ENCODE peak calls at places on chromosome 14, in six cellular contexts. V, H, J, D, S and F are unnamed samples.

GRCh38 chr14:43900173-43900655 is 606.9 kb downstream of the FSCB start:
- DNase-seq in V (no peak), H (no peak), J (no peak), D (no peak), S (no peak), F (no peak)

GRCh38 chr14:72741836-72742681 is 151.8 kb downstream of the DPF3 start:
- DNase-seq in V (no peak), H (no peak), J (no peak), D (no peak), S (no peak), F (no peak)

GRCh38 chr14:50036637-50037036 is 79.7 kb downstream of the VCPKMT start:
- DNase-seq in V (no peak), H (no peak), J (no peak), D (no peak), S (no peak), F (no peak)

GRCh38 chr14:31051023-31051422 is 24.8 kb upstream of the STRN3 start:
- DNase-seq in V (no peak), H (no peak), J (no peak), D (no peak), S (no peak), F (no peak)

GRCh38 chr14:71711131-71711530 is 221.1 kb upstream of the RGS6 start:
- DNase-seq in V (no peak), H (no peak), J (no peak), D (no peak), S (no peak), F (no peak)

GRCh38 chr14:101475468-101476257 is 85.6 kb upstream of the DIO3 start:
- DNase-seq in V (peak; percentile 72), H (peak; percentile 73), J (peak; percentile 54), D (peak; percentile 81), S (no peak), F (peak; percentile 59)

GRCh38 chr14:61811882-61812346 is 49.7 kb downstream of the SNAPC1 start:
- DNase-seq in V (no peak), H (no peak), J (no peak), D (no peak), S (no peak), F (no peak)

GRCh38 chr14:90453401-90453951 is 56.6 kb downstream of the CALM1 start:
- DNase-seq in V (no peak), H (no peak), J (no peak), D (no peak), S (no peak), F (no peak)

GRCh38 chr14:93832665-93833064 is 44.4 kb upstream of the PRIMA1 start:
- DNase-seq in V (peak; percentile 77), H (no peak), J (no peak), D (no peak), S (no peak), F (no peak)

GRCh38 chr14:89425931-89426330 is 8.9 kb upstream of the FOXN3 start:
- DNase-seq in V (peak; percentile 61), H (peak; percentile 99), J (peak; percentile 97), D (peak; percentile 99), S (peak; percentile 96), F (no peak)

GRCh38 chr14:102195446-102195845 is 55.7 kb downstream of the WDR20 start:
- DNase-seq in V (no peak), H (no peak), J (no peak), D (peak; percentile 22), S (no peak), F (no peak)

GRCh38 chr14:101823511-101824120 is 62.1 kb downstream of the PPP2R5C start:
- DNase-seq in V (peak; percentile 94), H (no peak), J (no peak), D (no peak), S (no peak), F (no peak)

GRCh38 chr14:51574009-51574408 is 77.7 kb upstream of the FRMD6 start:
- DNase-seq in V (no peak), H (no peak), J (no peak), D (no peak), S (no peak), F (no peak)

GRCh38 chr14:61388976-61389576 is 67.7 kb downstream of the PRKCH start:
- DNase-seq in V (no peak), H (peak; percentile 1), J (no peak), D (no peak), S (no peak), F (peak; percentile 15)

GRCh38 chr14:81245771-81246170 is 25.0 kb upstream of the GTF2A1 start:
- DNase-seq in V (no peak), H (peak; percentile 80), J (no peak), D (no peak), S (no peak), F (no peak)

GRCh38 chr14:63388766-63389431 is 70.2 kb upstream of the GPHB5 start:
- DNase-seq in V (peak; percentile 78), H (peak; percentile 61), J (peak; percentile 44), D (peak; percentile 58), S (peak; percentile 12), F (peak; percentile 68)

GRCh38 chr14:70886421-70887206 is 20.6 kb upstream of the PCNX1 start:
- DNase-seq in V (no peak), H (no peak), J (no peak), D (no peak), S (no peak), F (no peak)

GRCh38 chr14:29240046-29240445 is 473.5 kb downstream of the FOXG1 start:
- DNase-seq in V (no peak), H (peak; percentile 82), J (peak; percentile 84), D (peak; percentile 89), S (no peak), F (no peak)

GRCh38 chr14:50675597-50675996 is 7.5 kb upstream of the SAV1 start:
- DNase-seq in V (no peak), H (peak; percentile 54), J (no peak), D (peak; percentile 29), S (no peak), F (no peak)

GRCh38 chr14:22814945-22815713 is at the start of gene SLC7A7:
- DNase-seq in V (no peak), H (peak; percentile 23), J (no peak), D (no peak), S (no peak), F (no peak)

GRCh38 chr14:96385385-96385784 is 6.5 kb upstream of the AK7 start:
- DNase-seq in V (no peak), H (no peak), J (no peak), D (no peak), S (no peak), F (no peak)

GRCh38 chr14:70735043-70735442 is 74.3 kb downstream of the MAP3K9 start:
- DNase-seq in V (no peak), H (no peak), J (no peak), D (no peak), S (no peak), F (no peak)

GRCh38 chr14:95460647-95461478 is 55.6 kb downstream of the SYNE3 start:
- DNase-seq in V (peak; percentile 88), H (peak; percentile 84), J (peak; percentile 63), D (peak; percentile 79), S (peak; percentile 89), F (peak; percentile 40)

GRCh38 chr14:60643443-60644402 is 5.6 kb downstream of the SIX1 start:
- DNase-seq in V (no peak), H (peak; percentile 68), J (no peak), D (peak; percentile 24), S (no peak), F (no peak)

GRCh38 chr14:56195727-56196126 is 77.5 kb downstream of the PELI2 start:
- DNase-seq in V (no peak), H (peak; percentile 75), J (peak; percentile 9), D (peak; percentile 58), S (peak; percentile 34), F (no peak)

GRCh38 chr14:52069617-52070431 is 965 bp upstream of the NID2 start:
- DNase-seq in V (peak; percentile 82), H (peak; percentile 60), J (no peak), D (peak; percentile 83), S (no peak), F (no peak)

GRCh38 chr14:76924363-76925151 is 98.3 kb downstream of the LRRC74A start:
- DNase-seq in V (no peak), H (no peak), J (no peak), D (no peak), S (peak; percentile 77), F (no peak)

GRCh38 chr14:20578784-20579502 is 8.9 kb downstream of the RNASE11 start:
- DNase-seq in V (no peak), H (no peak), J (no peak), D (no peak), S (no peak), F (no peak)
- TF ChIP-seq CTCF in V (no peak), H (no peak), J (no peak), D (no peak), S (no peak), F (no peak)

GRCh38 chr14:68979021-68979721 is at the start of gene ACTN1:
- DNase-seq in V (peak; percentile 99), H (peak; percentile 99), J (peak; percentile 97), D (peak; percentile 97), S (peak; percentile 82), F (peak; percentile 95)

GRCh38 chr14:68982581-68982980 is 3.5 kb upstream of the ACTN1 start:
- DNase-seq in V (no peak), H (peak; percentile 73), J (peak; percentile 31), D (peak; percentile 49), S (no peak), F (no peak)

GRCh38 chr14:68979722-68980552 is 835 bp upstream of the ACTN1 start:
- DNase-seq in V (peak; percentile 87), H (peak; percentile 70), J (peak; percentile 36), D (peak; percentile 63), S (no peak), F (peak; percentile 33)

GRCh38 chr14:68981539-68981976 is 2.5 kb upstream of the ACTN1 start:
- DNase-seq in V (no peak), H (peak; percentile 88), J (peak; percentile 52), D (peak; percentile 91), S (no peak), F (no peak)

GRCh38 chr14:68981124-68981523 is 2.0 kb upstream of the ACTN1 start:
- DNase-seq in V (no peak), H (no peak), J (no peak), D (no peak), S (no peak), F (no peak)
- TF ChIP-seq CTCF in V (no peak), H (no peak), J (no peak), D (no peak), S (no peak), F (no peak)

GRCh38 chr14:68670344-68670725 is 122.5 kb downstream of the ZFP36L1 start:
- DNase-seq in V (peak; percentile 60), H (no peak), J (no peak), D (no peak), S (no peak), F (no peak)
- TF ChIP-seq CTCF in V (no peak), H (no peak), J (no peak), D (no peak), S (no peak), F (no peak)

GRCh38 chr14:26008290-26008689 is 589.5 kb downstream of the NOVA1 start:
- DNase-seq in V (no peak), H (no peak), J (no peak), D (no peak), S (no peak), F (no peak)
- TF ChIP-seq CTCF in V (no peak), H (no peak), J (no peak), D (no peak), S (peak; percentile 25), F (no peak)